ENCODE peak calls at places on chromosomes 5 and 9, in five cellular contexts. One of them, this sample, is unnamed.

GRCh38 chr9:132645306-132645705 is 24.5 kb downstream of the DDX31 start:
- DNase-seq in thyroid gland: no peak
- DNase-seq in kidney: no peak
- DNase-seq in omental fat pad: no peak
- DNase-seq in BE2C: no peak
- DNase-seq in this sample: no peak

GRCh38 chr9:89179535-89179919 is 909 bp upstream of the SHC3 start:
- DNase-seq in thyroid gland: no peak
- DNase-seq in kidney: no peak
- DNase-seq in omental fat pad: no peak
- DNase-seq in BE2C: peak
- DNase-seq in this sample: no peak

GRCh38 chr5:127599321-127599720 is 49.6 kb upstream of the CTXN3 start:
- DNase-seq in thyroid gland: peak
- DNase-seq in kidney: no peak
- DNase-seq in omental fat pad: no peak
- DNase-seq in BE2C: no peak
- DNase-seq in this sample: no peak

GRCh38 chr5:98796197-98796972 is 22.9 kb downstream of the RGMB start:
- DNase-seq in thyroid gland: peak
- DNase-seq in kidney: no peak
- DNase-seq in omental fat pad: no peak
- DNase-seq in BE2C: peak
- DNase-seq in this sample: peak

GRCh38 chr5:31531543-31531887 is 378 bp downstream of the DROSHA start:
- DNase-seq in thyroid gland: peak
- DNase-seq in kidney: peak
- DNase-seq in omental fat pad: no peak
- DNase-seq in BE2C: peak
- DNase-seq in this sample: peak

GRCh38 chr5:64742821-64743220 is 25.7 kb downstream of the SREK1IP1 start:
- DNase-seq in thyroid gland: no peak
- DNase-seq in kidney: no peak
- DNase-seq in omental fat pad: no peak
- DNase-seq in BE2C: no peak
- DNase-seq in this sample: no peak

GRCh38 chr5:136269978-136270377 is 77.0 kb upstream of the SMIM32 start:
- DNase-seq in thyroid gland: no peak
- DNase-seq in kidney: no peak
- DNase-seq in omental fat pad: no peak
- DNase-seq in BE2C: no peak
- DNase-seq in this sample: no peak

GRCh38 chr9:86983260-86984255 is 36.3 kb upstream of the GAS1 start:
- DNase-seq in thyroid gland: no peak
- DNase-seq in kidney: no peak
- DNase-seq in omental fat pad: no peak
- DNase-seq in BE2C: no peak
- DNase-seq in this sample: no peak

GRCh38 chr9:68653141-68653595 is 51.9 kb upstream of the PIP5K1B start:
- DNase-seq in thyroid gland: no peak
- DNase-seq in kidney: no peak
- DNase-seq in omental fat pad: no peak
- DNase-seq in BE2C: no peak
- DNase-seq in this sample: peak

GRCh38 chr9:76510041-76510440 is 51.1 kb downstream of the GCNT1 start:
- DNase-seq in thyroid gland: no peak
- DNase-seq in kidney: no peak
- DNase-seq in omental fat pad: no peak
- DNase-seq in BE2C: no peak
- DNase-seq in this sample: no peak

GRCh38 chr9:114287763-114288232 is 35.1 kb upstream of the ORM1 start:
- DNase-seq in thyroid gland: no peak
- DNase-seq in kidney: peak
- DNase-seq in omental fat pad: peak
- DNase-seq in BE2C: no peak
- DNase-seq in this sample: no peak

GRCh38 chr9:8627944-8628679 is 828.5 kb upstream of the DMAC1 start:
- DNase-seq in thyroid gland: no peak
- DNase-seq in kidney: no peak
- DNase-seq in omental fat pad: no peak
- DNase-seq in BE2C: no peak
- DNase-seq in this sample: no peak

GRCh38 chr9:89502038-89502601 is 4.2 kb upstream of the SEMA4D start:
- DNase-seq in thyroid gland: no peak
- DNase-seq in kidney: no peak
- DNase-seq in omental fat pad: no peak
- DNase-seq in BE2C: no peak
- DNase-seq in this sample: no peak

GRCh38 chr5:139711852-139712171 is 63.7 kb downstream of the CXXC5 start:
- DNase-seq in thyroid gland: peak
- DNase-seq in kidney: no peak
- DNase-seq in omental fat pad: no peak
- DNase-seq in BE2C: no peak
- DNase-seq in this sample: no peak

GRCh38 chr9:20604561-20604960 is 17.7 kb downstream of the MLLT3 start:
- DNase-seq in thyroid gland: no peak
- DNase-seq in kidney: no peak
- DNase-seq in omental fat pad: no peak
- DNase-seq in BE2C: no peak
- DNase-seq in this sample: no peak

GRCh38 chr5:1324301-1324700 is 20.6 kb downstream of the CLPTM1L start:
- DNase-seq in thyroid gland: no peak
- DNase-seq in kidney: peak
- DNase-seq in omental fat pad: no peak
- DNase-seq in BE2C: no peak
- DNase-seq in this sample: no peak

GRCh38 chr9:87108639-87109038 is 161.3 kb upstream of the GAS1 start:
- DNase-seq in thyroid gland: no peak
- DNase-seq in kidney: no peak
- DNase-seq in omental fat pad: no peak
- DNase-seq in BE2C: no peak
- DNase-seq in this sample: no peak

GRCh38 chr5:124849774-124850173 is 103.3 kb upstream of the ZNF608 start:
- DNase-seq in thyroid gland: no peak
- DNase-seq in kidney: no peak
- DNase-seq in omental fat pad: no peak
- DNase-seq in BE2C: no peak
- DNase-seq in this sample: no peak

GRCh38 chr5:176446884-176447537 is 1.2 kb upstream of the FAF2 start:
- DNase-seq in thyroid gland: peak
- DNase-seq in kidney: no peak
- DNase-seq in omental fat pad: no peak
- DNase-seq in BE2C: peak
- DNase-seq in this sample: no peak

GRCh38 chr5:146130440-146131045 is 25.2 kb upstream of the PLAC8L1 start:
- DNase-seq in thyroid gland: no peak
- DNase-seq in kidney: no peak
- DNase-seq in omental fat pad: no peak
- DNase-seq in BE2C: no peak
- DNase-seq in this sample: no peak

GRCh38 chr5:14724633-14725032 is 60.1 kb downstream of the OTULIN start:
- DNase-seq in thyroid gland: no peak
- DNase-seq in kidney: no peak
- DNase-seq in omental fat pad: no peak
- DNase-seq in BE2C: no peak
- DNase-seq in this sample: no peak

GRCh38 chr5:78716221-78716620 is 67.6 kb upstream of the LHFPL2 start:
- DNase-seq in thyroid gland: no peak
- DNase-seq in kidney: no peak
- DNase-seq in omental fat pad: no peak
- DNase-seq in BE2C: no peak
- DNase-seq in this sample: no peak

GRCh38 chr9:122642226-122642625 is 15.2 kb downstream of the OR1B1 start:
- DNase-seq in thyroid gland: no peak
- DNase-seq in kidney: no peak
- DNase-seq in omental fat pad: no peak
- DNase-seq in BE2C: no peak
- DNase-seq in this sample: no peak

GRCh38 chr5:15285901-15286583 is 213.9 kb upstream of the FBXL7 start:
- DNase-seq in thyroid gland: no peak
- DNase-seq in kidney: no peak
- DNase-seq in omental fat pad: no peak
- DNase-seq in BE2C: no peak
- DNase-seq in this sample: no peak

GRCh38 chr5:75331095-75332090 is 5.6 kb upstream of the HMGCR start:
- DNase-seq in thyroid gland: no peak
- DNase-seq in kidney: no peak
- DNase-seq in omental fat pad: no peak
- DNase-seq in BE2C: no peak
- DNase-seq in this sample: no peak

DNA sequence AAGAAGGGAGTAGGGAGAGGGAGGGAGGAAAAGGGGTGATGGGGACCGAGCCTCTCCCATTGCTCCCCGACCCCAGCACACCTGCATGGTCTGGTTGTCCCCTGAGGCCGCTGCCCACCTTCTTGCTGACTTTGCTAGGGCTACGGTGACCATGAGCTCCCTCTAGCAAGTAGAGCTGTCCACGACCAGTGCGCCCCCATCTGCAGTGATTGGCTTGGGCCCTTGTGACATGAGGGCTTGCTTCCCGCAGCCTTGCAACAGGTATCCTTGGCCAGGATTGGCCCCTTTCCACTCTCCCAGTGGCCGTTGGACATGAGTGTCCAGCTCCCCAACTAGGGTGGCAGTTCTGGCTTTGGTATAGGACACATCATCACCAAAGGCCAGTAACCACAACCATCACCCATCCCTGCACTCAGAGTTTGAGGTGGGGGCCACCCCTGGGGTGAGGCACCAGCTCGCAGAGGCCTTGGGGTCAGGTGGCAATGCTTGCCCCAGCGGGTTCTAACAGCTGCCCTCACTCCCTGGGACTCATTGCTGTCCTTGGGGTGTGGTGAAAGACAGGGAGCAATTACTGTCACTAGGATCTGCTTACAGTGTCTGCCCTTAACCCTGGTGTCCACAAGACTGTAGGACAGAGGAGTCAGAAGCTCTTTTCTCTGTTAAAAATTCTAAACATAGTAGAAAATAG is 17.2 kb upstream of the NINJ1 start:
- DNase-seq in thyroid gland: no peak
- DNase-seq in kidney: no peak
- DNase-seq in omental fat pad: no peak
- DNase-seq in BE2C: no peak
- DNase-seq in this sample: no peak
- TF ChIP-seq CTCF in thyroid gland: no peak
- TF ChIP-seq CTCF in kidney: no peak
- TF ChIP-seq CTCF in omental fat pad: no peak
- TF ChIP-seq CTCF in BE2C: no peak
- TF ChIP-seq CTCF in this sample: no peak

GRCh38 chr9:128607642-128608350 is 48.9 kb downstream of the DYNC2I2 start:
- DNase-seq in thyroid gland: peak
- DNase-seq in kidney: no peak
- DNase-seq in omental fat pad: peak
- DNase-seq in BE2C: no peak
- DNase-seq in this sample: no peak

GRCh38 chr9:128615571-128615970 is 41.1 kb downstream of the DYNC2I2 start:
- DNase-seq in thyroid gland: no peak
- DNase-seq in kidney: no peak
- DNase-seq in omental fat pad: no peak
- DNase-seq in BE2C: no peak
- DNase-seq in this sample: no peak

GRCh38 chr9:128614728-128615127 is 41.9 kb downstream of the DYNC2I2 start:
- DNase-seq in thyroid gland: no peak
- DNase-seq in kidney: no peak
- DNase-seq in omental fat pad: no peak
- DNase-seq in BE2C: no peak
- DNase-seq in this sample: no peak

GRCh38 chr9:128611600-128612394 is 44.9 kb downstream of the DYNC2I2 start:
- DNase-seq in thyroid gland: no peak
- DNase-seq in kidney: no peak
- DNase-seq in omental fat pad: no peak
- DNase-seq in BE2C: no peak
- DNase-seq in this sample: no peak

DNA sequence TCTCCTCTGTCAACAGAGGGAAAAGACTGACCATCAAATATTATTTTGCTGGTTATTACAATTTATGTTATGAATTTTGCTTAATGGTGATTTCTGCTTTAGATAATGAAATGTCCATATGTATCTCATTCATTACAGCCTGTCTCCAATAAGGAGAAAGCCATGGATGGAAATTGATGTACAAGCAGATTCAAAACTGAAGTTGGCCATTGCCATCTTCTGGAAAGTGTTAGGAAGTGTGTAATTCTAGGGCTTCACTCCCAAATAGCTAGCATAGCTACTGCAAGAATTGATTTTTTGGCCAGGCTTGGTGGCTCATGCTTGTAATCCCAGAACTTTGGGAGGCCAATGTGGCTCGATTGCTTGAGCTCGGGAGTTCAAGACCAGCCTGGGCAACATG is 45.8 kb downstream of the DYNC2I2 start:
- DNase-seq in thyroid gland: no peak
- DNase-seq in kidney: no peak
- DNase-seq in omental fat pad: no peak
- DNase-seq in BE2C: no peak
- DNase-seq in this sample: no peak
- TF ChIP-seq CTCF in thyroid gland: no peak
- TF ChIP-seq CTCF in kidney: no peak
- TF ChIP-seq CTCF in omental fat pad: no peak
- TF ChIP-seq CTCF in BE2C: no peak
- TF ChIP-seq CTCF in this sample: no peak

DNA sequence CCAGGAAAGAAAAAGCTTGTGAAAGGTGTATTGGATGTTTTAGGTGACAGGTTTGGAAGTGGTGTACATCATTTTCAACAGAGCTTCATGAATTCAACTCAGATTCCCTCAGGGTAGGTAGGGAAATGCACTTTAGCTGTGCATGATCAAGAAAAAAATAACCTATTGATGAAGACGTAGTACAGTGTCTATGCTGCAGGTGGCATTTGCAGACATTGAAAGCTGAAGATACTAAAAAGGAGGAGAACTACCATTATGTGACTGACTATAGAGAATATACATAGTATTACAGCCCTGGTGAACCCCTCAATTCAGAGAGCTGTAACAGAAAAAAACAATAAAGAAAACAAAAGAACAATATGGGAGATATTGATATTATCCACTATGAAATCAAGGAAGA is 2344.7 kb upstream of the ACO1 start:
- DNase-seq in thyroid gland: no peak
- DNase-seq in kidney: no peak
- DNase-seq in omental fat pad: no peak
- DNase-seq in BE2C: no peak
- DNase-seq in this sample: no peak
- TF ChIP-seq CTCF in thyroid gland: no peak
- TF ChIP-seq CTCF in kidney: no peak
- TF ChIP-seq CTCF in omental fat pad: no peak
- TF ChIP-seq CTCF in BE2C: peak
- TF ChIP-seq CTCF in this sample: no peak

DNA sequence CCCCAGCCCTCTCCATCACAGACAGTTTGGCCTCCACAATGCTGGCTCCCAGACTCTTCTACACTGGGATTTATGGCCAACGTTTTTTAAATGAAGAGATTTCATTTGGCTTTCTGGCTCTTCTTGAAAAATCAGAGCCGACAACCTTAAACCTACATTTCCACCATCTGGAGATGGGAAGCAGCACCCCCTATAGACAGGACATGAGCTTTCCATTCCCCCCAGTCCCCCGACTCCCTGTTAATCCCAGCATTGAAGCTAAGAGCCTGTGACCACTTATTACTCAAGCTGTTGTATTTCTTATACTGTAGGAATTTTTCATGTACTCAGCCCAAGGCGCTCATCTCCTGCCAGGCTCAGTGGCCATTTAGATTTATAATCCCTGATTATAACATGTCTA is 34.0 kb upstream of the AFAP1L1 start:
- DNase-seq in thyroid gland: no peak
- DNase-seq in kidney: no peak
- DNase-seq in omental fat pad: no peak
- DNase-seq in BE2C: no peak
- DNase-seq in this sample: no peak
- TF ChIP-seq CTCF in thyroid gland: no peak
- TF ChIP-seq CTCF in kidney: no peak
- TF ChIP-seq CTCF in omental fat pad: no peak
- TF ChIP-seq CTCF in BE2C: peak
- TF ChIP-seq CTCF in this sample: no peak